ENCODE peak calls at places on chromosomes 7 and 10, in six cellular contexts. One of them, this sample, is unnamed.

GRCh38 chr7:98681951-98682350 is 64.9 kb downstream of the NPTX2 start:
- DNase-seq in hepatocyte: no peak
- DNase-seq in CD8-positive, alpha-beta T cell: no peak
- DNase-seq in fibroblast of lung: no peak
- DNase-seq in aorta: no peak
- DNase-seq in heart right ventricle: no peak
- DNase-seq in this sample: no peak

GRCh38 chr7:15755061-15755460 is 68.6 kb upstream of the MEOX2 start:
- DNase-seq in hepatocyte: no peak
- DNase-seq in CD8-positive, alpha-beta T cell: no peak
- DNase-seq in fibroblast of lung: no peak
- DNase-seq in aorta: no peak
- DNase-seq in heart right ventricle: no peak
- DNase-seq in this sample: no peak

GRCh38 chr10:19702215-19702614 is 114.0 kb upstream of the PLXDC2 start:
- DNase-seq in hepatocyte: no peak
- DNase-seq in CD8-positive, alpha-beta T cell: no peak
- DNase-seq in fibroblast of lung: peak
- DNase-seq in aorta: no peak
- DNase-seq in heart right ventricle: no peak
- DNase-seq in this sample: no peak

GRCh38 chr10:17273403-17273802 is 45.4 kb downstream of the VIM start:
- DNase-seq in hepatocyte: peak
- DNase-seq in CD8-positive, alpha-beta T cell: no peak
- DNase-seq in fibroblast of lung: peak
- DNase-seq in aorta: no peak
- DNase-seq in heart right ventricle: no peak
- DNase-seq in this sample: no peak

GRCh38 chr10:132865236-132865635 is 77.1 kb downstream of the CFAP46 start:
- DNase-seq in hepatocyte: no peak
- DNase-seq in CD8-positive, alpha-beta T cell: no peak
- DNase-seq in fibroblast of lung: no peak
- DNase-seq in aorta: peak
- DNase-seq in heart right ventricle: peak
- DNase-seq in this sample: no peak

GRCh38 chr7:1542329-1542728 is 11.8 kb downstream of the MAFK start:
- DNase-seq in hepatocyte: no peak
- DNase-seq in CD8-positive, alpha-beta T cell: no peak
- DNase-seq in fibroblast of lung: no peak
- DNase-seq in aorta: no peak
- DNase-seq in heart right ventricle: peak
- DNase-seq in this sample: no peak

GRCh38 chr7:94368371-94368791 is 26.3 kb upstream of the COL1A2 start:
- DNase-seq in hepatocyte: peak
- DNase-seq in CD8-positive, alpha-beta T cell: no peak
- DNase-seq in fibroblast of lung: peak
- DNase-seq in aorta: no peak
- DNase-seq in heart right ventricle: no peak
- DNase-seq in this sample: no peak

GRCh38 chr7:43076189-43076605 is 36.2 kb upstream of the HECW1 start:
- DNase-seq in hepatocyte: no peak
- DNase-seq in CD8-positive, alpha-beta T cell: no peak
- DNase-seq in fibroblast of lung: no peak
- DNase-seq in aorta: no peak
- DNase-seq in heart right ventricle: no peak
- DNase-seq in this sample: no peak

GRCh38 chr7:88132725-88133124 is 87.1 kb downstream of the SRI start:
- DNase-seq in hepatocyte: no peak
- DNase-seq in CD8-positive, alpha-beta T cell: no peak
- DNase-seq in fibroblast of lung: no peak
- DNase-seq in aorta: no peak
- DNase-seq in heart right ventricle: no peak
- DNase-seq in this sample: no peak

GRCh38 chr10:86325158-86325557 is 41.4 kb downstream of the GRID1 start:
- DNase-seq in hepatocyte: no peak
- DNase-seq in CD8-positive, alpha-beta T cell: no peak
- DNase-seq in fibroblast of lung: no peak
- DNase-seq in aorta: no peak
- DNase-seq in heart right ventricle: no peak
- DNase-seq in this sample: no peak

GRCh38 chr7:39187130-39187529 is 209.4 kb downstream of the POU6F2 start:
- DNase-seq in hepatocyte: no peak
- DNase-seq in CD8-positive, alpha-beta T cell: no peak
- DNase-seq in fibroblast of lung: no peak
- DNase-seq in aorta: no peak
- DNase-seq in heart right ventricle: no peak
- DNase-seq in this sample: no peak

GRCh38 chr10:30115391-30116253 is 56.2 kb upstream of the JCAD start:
- DNase-seq in hepatocyte: no peak
- DNase-seq in CD8-positive, alpha-beta T cell: no peak
- DNase-seq in fibroblast of lung: no peak
- DNase-seq in aorta: no peak
- DNase-seq in heart right ventricle: no peak
- DNase-seq in this sample: no peak

GRCh38 chr10:96645191-96645721 is 58.4 kb upstream of the TM9SF3 start:
- DNase-seq in hepatocyte: no peak
- DNase-seq in CD8-positive, alpha-beta T cell: no peak
- DNase-seq in fibroblast of lung: no peak
- DNase-seq in aorta: peak
- DNase-seq in heart right ventricle: no peak
- DNase-seq in this sample: peak

GRCh38 chr10:87603196-87603595 is 56.5 kb upstream of the PAPSS2 start:
- DNase-seq in hepatocyte: no peak
- DNase-seq in CD8-positive, alpha-beta T cell: no peak
- DNase-seq in fibroblast of lung: no peak
- DNase-seq in aorta: no peak
- DNase-seq in heart right ventricle: no peak
- DNase-seq in this sample: no peak

GRCh38 chr7:87599336-87599735 is 1.3 kb downstream of the ABCB1 start:
- DNase-seq in hepatocyte: peak
- DNase-seq in CD8-positive, alpha-beta T cell: peak
- DNase-seq in fibroblast of lung: no peak
- DNase-seq in aorta: peak
- DNase-seq in heart right ventricle: no peak
- DNase-seq in this sample: peak

GRCh38 chr7:122674502-122674901 is 24.4 kb downstream of the RNF133 start:
- DNase-seq in hepatocyte: no peak
- DNase-seq in CD8-positive, alpha-beta T cell: no peak
- DNase-seq in fibroblast of lung: peak
- DNase-seq in aorta: no peak
- DNase-seq in heart right ventricle: no peak
- DNase-seq in this sample: no peak

GRCh38 chr7:140501941-140502340 is 22.6 kb upstream of the MKRN1 start:
- DNase-seq in hepatocyte: no peak
- DNase-seq in CD8-positive, alpha-beta T cell: no peak
- DNase-seq in fibroblast of lung: no peak
- DNase-seq in aorta: no peak
- DNase-seq in heart right ventricle: no peak
- DNase-seq in this sample: peak
- H3K27ac ChIP-seq in hepatocyte: no peak
- H3K27ac ChIP-seq in CD8-positive, alpha-beta T cell: no peak
- H3K27ac ChIP-seq in fibroblast of lung: no peak
- H3K27ac ChIP-seq in aorta: no peak
- H3K27ac ChIP-seq in heart right ventricle: no peak
- H3K27ac ChIP-seq in this sample: peak

GRCh38 chr7:27162930-27163775 is 2.2 kb downstream of the HOXA9 start:
- DNase-seq in hepatocyte: no peak
- DNase-seq in CD8-positive, alpha-beta T cell: no peak
- DNase-seq in fibroblast of lung: no peak
- DNase-seq in aorta: no peak
- DNase-seq in heart right ventricle: no peak
- DNase-seq in this sample: no peak

GRCh38 chr7:27165089-27165654 is at the start of gene HOXA9:
- DNase-seq in hepatocyte: no peak
- DNase-seq in CD8-positive, alpha-beta T cell: no peak
- DNase-seq in fibroblast of lung: peak
- DNase-seq in aorta: peak
- DNase-seq in heart right ventricle: no peak
- DNase-seq in this sample: peak

GRCh38 chr7:27162548-27162848 is 2.8 kb downstream of the HOXA9 start:
- DNase-seq in hepatocyte: no peak
- DNase-seq in CD8-positive, alpha-beta T cell: no peak
- DNase-seq in fibroblast of lung: no peak
- DNase-seq in aorta: no peak
- DNase-seq in heart right ventricle: no peak
- DNase-seq in this sample: no peak

GRCh38 chr7:27164381-27165088 is 802 bp downstream of the HOXA9 start:
- DNase-seq in hepatocyte: no peak
- DNase-seq in CD8-positive, alpha-beta T cell: no peak
- DNase-seq in fibroblast of lung: no peak
- DNase-seq in aorta: peak
- DNase-seq in heart right ventricle: no peak
- DNase-seq in this sample: no peak

DNA sequence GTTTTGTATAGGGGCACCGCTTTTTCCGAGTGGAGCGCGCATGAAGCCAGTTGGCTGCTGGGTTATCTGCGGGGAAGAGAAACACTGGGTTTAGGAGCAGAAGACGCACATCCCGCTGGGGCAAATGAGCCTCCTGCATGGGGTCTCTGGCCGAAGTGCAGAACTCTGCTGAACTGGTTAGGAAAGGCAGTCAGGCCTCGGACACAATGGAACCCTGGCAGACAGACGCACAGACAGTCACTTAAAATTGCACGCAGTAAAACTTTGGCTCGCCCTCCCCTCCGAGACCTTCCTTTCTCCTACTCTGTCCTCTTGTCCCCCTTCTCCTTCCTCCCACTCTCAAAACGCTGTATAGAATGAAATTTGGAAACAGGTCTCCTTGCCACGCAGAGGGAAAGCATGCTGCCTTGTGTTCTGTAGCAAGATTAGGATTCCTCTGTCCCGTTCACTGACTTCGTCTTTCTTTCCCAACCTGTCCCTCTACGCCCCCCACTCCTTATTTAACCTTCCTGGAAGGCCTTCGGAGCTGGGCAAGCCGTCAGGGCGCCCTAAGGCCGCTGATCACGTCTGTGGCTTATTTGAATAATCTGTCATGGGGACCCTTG is 1.5 kb downstream of the HOXA9 start:
- DNase-seq in hepatocyte: no peak
- DNase-seq in CD8-positive, alpha-beta T cell: no peak
- DNase-seq in fibroblast of lung: no peak
- DNase-seq in aorta: peak
- DNase-seq in heart right ventricle: no peak
- DNase-seq in this sample: no peak
- H3K27ac ChIP-seq in hepatocyte: peak
- H3K27ac ChIP-seq in CD8-positive, alpha-beta T cell: no peak
- H3K27ac ChIP-seq in fibroblast of lung: no peak
- H3K27ac ChIP-seq in aorta: no peak
- H3K27ac ChIP-seq in heart right ventricle: no peak
- H3K27ac ChIP-seq in this sample: peak

GRCh38 chr10:77629775-77630565 is 7.6 kb downstream of the KCNMA1 start:
- DNase-seq in hepatocyte: no peak
- DNase-seq in CD8-positive, alpha-beta T cell: no peak
- DNase-seq in fibroblast of lung: peak
- DNase-seq in aorta: no peak
- DNase-seq in heart right ventricle: no peak
- DNase-seq in this sample: no peak
- H3K27ac ChIP-seq in hepatocyte: no peak
- H3K27ac ChIP-seq in CD8-positive, alpha-beta T cell: no peak
- H3K27ac ChIP-seq in fibroblast of lung: no peak
- H3K27ac ChIP-seq in aorta: no peak
- H3K27ac ChIP-seq in heart right ventricle: no peak
- H3K27ac ChIP-seq in this sample: no peak

GRCh38 chr10:33321516-33321915 is 13.0 kb downstream of the NRP1 start:
- DNase-seq in hepatocyte: no peak
- DNase-seq in CD8-positive, alpha-beta T cell: no peak
- DNase-seq in fibroblast of lung: peak
- DNase-seq in aorta: no peak
- DNase-seq in heart right ventricle: no peak
- DNase-seq in this sample: no peak
- H3K27ac ChIP-seq in hepatocyte: peak
- H3K27ac ChIP-seq in CD8-positive, alpha-beta T cell: no peak
- H3K27ac ChIP-seq in fibroblast of lung: no peak
- H3K27ac ChIP-seq in aorta: no peak
- H3K27ac ChIP-seq in heart right ventricle: no peak
- H3K27ac ChIP-seq in this sample: no peak